ENCODE peak calls at places on chromosomes 2 and 18, in five cellular contexts. H is HepG2, A is K562, N is H1, R is GM12878. V is an unnamed sample.

GRCh38 chr2:72010647-72011355 is 136.9 kb downstream of the CYP26B1 start:
- DNase-seq in N (no peak), A (no peak), R (no peak), H (no peak), V (no peak)

GRCh38 chr2:219688560-219689445 is 61.4 kb downstream of the SLC4A3 start:
- DNase-seq in N (no peak), H (peak; percentile 36), A (no peak), R (no peak), V (peak; percentile 76)

GRCh38 chr2:214481204-214481603 is 70.3 kb downstream of the VWC2L start:
- DNase-seq in A (no peak), R (no peak), H (no peak), N (no peak), V (no peak)

GRCh38 chr2:151060334-151060733 is 201.3 kb downstream of the RBM43 start:
- DNase-seq in N (no peak), H (no peak), R (no peak), A (no peak), V (no peak)

GRCh38 chr2:200021449-200022114 is 66.2 kb downstream of the MAIP1 start:
- DNase-seq in R (no peak), N (no peak), A (no peak), H (no peak), V (no peak)

GRCh38 chr2:236550298-236550697 is 19.3 kb upstream of the ACKR3 start:
- DNase-seq in R (no peak), H (no peak), N (no peak), A (no peak), V (no peak)

GRCh38 chr2:195658541-195658890 is 1.5 kb downstream of the SLC39A10 start:
- DNase-seq in R (no peak), A (no peak), N (no peak), H (peak; percentile 81), V (no peak)

GRCh38 chr18:48488388-48488850 is 50.4 kb upstream of the CTIF start:
- DNase-seq in R (no peak), N (no peak), A (no peak), H (peak; percentile 97), V (peak; percentile 41)

GRCh38 chr18:60552948-60553347 is 180.4 kb upstream of the MC4R start:
- DNase-seq in A (no peak), R (no peak), H (no peak), N (no peak), V (no peak)

GRCh38 chr2:27756544-27757498 is 14.7 kb upstream of the MRPL33 start:
- DNase-seq in N (no peak), A (no peak), H (no peak), R (no peak), V (no peak)

GRCh38 chr2:120949027-120949956 is 213.6 kb downstream of the GLI2 start:
- DNase-seq in H (peak; percentile 40), R (no peak), N (no peak), A (peak; percentile 33), V (no peak)

GRCh38 chr18:7196421-7196820 is 34.5 kb upstream of the LRRC30 start:
- DNase-seq in A (no peak), N (peak; percentile 10), R (no peak), H (no peak), V (no peak)

GRCh38 chr2:206023183-206023582 is 62.8 kb downstream of the INO80D start:
- DNase-seq in N (no peak), H (no peak), A (no peak), R (no peak), V (no peak)

GRCh38 chr2:131016826-131017596 is 76.2 kb downstream of the FAM168B start:
- DNase-seq in H (peak; percentile 12), R (no peak), A (no peak), N (no peak), V (no peak)

GRCh38 chr2:176814740-176815367 is 397.7 kb upstream of the HNRNPA3 start:
- DNase-seq in H (peak; percentile 10), N (no peak), A (peak; percentile 48), R (peak; percentile 8), V (peak; percentile 12)

GRCh38 chr2:201228271-201228911 is 31.9 kb upstream of the CASP8 start:
- DNase-seq in H (no peak), N (no peak), R (no peak), A (no peak), V (no peak)

GRCh38 chr2:152098033-152098797 is 629 bp downstream of the CACNB4 start:
- DNase-seq in H (no peak), A (no peak), R (no peak), N (no peak), V (no peak)

GRCh38 chr2:152097291-152098032 is 1.4 kb downstream of the CACNB4 start:
- DNase-seq in A (no peak), H (peak; percentile 65), N (no peak), R (no peak), V (peak; percentile 13)

GRCh38 chr2:152099655-152100050 is 809 bp upstream of the CACNB4 start:
- DNase-seq in H (no peak), A (no peak), N (no peak), R (no peak), V (no peak)

GRCh38 chr2:152100961-152101360 is 2.1 kb upstream of the CACNB4 start:
- DNase-seq in H (no peak), R (no peak), N (no peak), A (no peak), V (no peak)

DNA sequence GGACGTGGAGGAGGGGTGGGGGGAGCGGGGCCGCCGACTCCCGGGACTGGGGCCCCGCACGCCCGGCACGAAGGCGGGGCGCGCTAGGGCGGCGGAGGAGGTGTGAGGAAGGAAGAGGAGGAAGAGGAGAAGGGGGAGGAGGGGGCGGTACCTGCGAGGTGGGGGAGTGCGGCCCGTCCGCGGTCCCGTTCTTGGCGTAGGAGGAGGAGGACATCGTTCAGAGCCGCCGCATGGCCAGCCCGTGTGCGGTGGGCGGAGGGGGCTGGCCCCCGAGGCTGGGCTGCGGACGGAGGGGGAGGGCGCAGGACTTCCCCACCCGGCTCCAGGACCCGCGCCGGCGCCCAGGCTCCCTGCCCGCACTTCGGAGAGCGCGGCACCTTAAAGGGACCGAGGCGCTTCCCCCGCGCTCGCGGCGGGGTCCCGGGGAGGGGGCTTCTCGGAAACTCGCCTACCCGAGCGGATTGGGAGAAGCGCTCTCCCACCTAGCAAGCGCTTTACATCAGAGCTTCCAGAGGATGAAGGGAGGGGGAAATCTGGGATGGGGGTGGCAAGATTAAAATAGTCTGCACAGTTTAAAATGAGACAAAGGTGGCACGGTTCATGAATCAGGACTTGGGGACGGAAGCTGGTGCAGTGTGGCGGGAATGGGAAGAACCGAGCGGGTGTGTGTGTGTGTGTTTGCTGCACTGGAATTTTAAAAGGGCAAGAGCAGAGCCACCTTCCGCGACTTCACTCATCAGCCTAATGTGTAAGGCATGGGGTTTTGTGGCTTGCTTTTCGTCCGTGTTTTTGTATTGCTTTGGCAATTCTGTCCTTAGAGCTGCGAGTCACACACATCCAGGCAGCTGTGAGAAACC is at the start of gene CACNB4:
- DNase-seq in R (no peak), A (no peak), N (peak; percentile 27), H (no peak), V (no peak)
- TF ChIP-seq MAX in R (no peak), A (no peak), N (peak; percentile 95), H (peak; percentile 38), V (no peak)

DNA sequence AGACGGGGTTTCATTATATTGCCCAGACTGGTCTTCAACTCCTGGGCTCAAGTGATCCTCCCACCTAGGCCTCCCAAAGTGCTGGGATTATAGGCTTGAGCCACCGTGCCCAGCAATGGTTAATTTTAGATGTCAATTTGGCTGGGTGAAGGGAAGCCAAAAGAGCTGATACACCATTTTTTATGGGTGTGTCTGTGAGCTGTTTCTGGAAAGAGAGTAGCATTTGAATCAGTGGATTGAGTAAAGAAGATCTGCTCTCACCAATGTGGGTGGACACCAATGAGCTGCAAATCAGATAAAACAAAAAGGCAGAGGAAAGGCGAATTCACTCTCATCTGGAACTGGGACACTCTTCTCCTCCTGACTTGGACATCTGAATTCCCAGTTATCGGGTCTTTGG is 16.1 kb upstream of the TAF4B start:
- DNase-seq in H (no peak), N (no peak), R (no peak), A (no peak), V (no peak)
- TF ChIP-seq EZH2 in H (no peak), N (no peak), R (no peak), A (no peak), V (no peak)

GRCh38 chr2:45830322-45830721 is 178.8 kb downstream of the PRKCE start:
- DNase-seq in R (no peak), N (no peak), H (no peak), A (no peak), V (no peak)

GRCh38 chr2:45823723-45824206 is 172.3 kb downstream of the PRKCE start:
- DNase-seq in A (no peak), R (no peak), N (no peak), H (no peak), V (no peak)

GRCh38 chr2:45825001-45825651 is 173.7 kb downstream of the PRKCE start:
- DNase-seq in H (no peak), N (no peak), A (no peak), R (no peak), V (no peak)

GRCh38 chr2:45826476-45826875 is 175.0 kb downstream of the PRKCE start:
- DNase-seq in R (no peak), H (no peak), N (no peak), A (no peak), V (no peak)

GRCh38 chr2:45826889-45827635 is 175.6 kb downstream of the PRKCE start:
- DNase-seq in R (no peak), N (no peak), H (no peak), A (no peak), V (no peak)
- TF ChIP-seq YY1 in R (no peak), N (no peak), H (no peak), A (no peak), V (no peak)

GRCh38 chr2:98507940-98508689 is 63.5 kb downstream of the INPP4A start:
- DNase-seq in R (no peak), H (no peak), N (no peak), A (peak; percentile 81), V (no peak)
- TF ChIP-seq MAX in R (no peak), H (no peak), N (no peak), A (no peak), V (no peak)

GRCh38 chr2:222292113-222292737 is 6.6 kb downstream of the PAX3 start:
- DNase-seq in H (no peak), N (no peak), A (no peak), R (no peak), V (no peak)

GRCh38 chr2:222290691-222291484 is 7.9 kb downstream of the PAX3 start:
- DNase-seq in A (no peak), R (no peak), N (peak; percentile 69), H (no peak), V (no peak)

GRCh38 chr2:222290371-222290690 is 8.5 kb downstream of the PAX3 start:
- DNase-seq in N (no peak), H (no peak), A (no peak), R (no peak), V (no peak)

GRCh38 chr2:222292738-222293134 is 6.1 kb downstream of the PAX3 start:
- DNase-seq in A (no peak), R (no peak), N (no peak), H (no peak), V (no peak)

DNA sequence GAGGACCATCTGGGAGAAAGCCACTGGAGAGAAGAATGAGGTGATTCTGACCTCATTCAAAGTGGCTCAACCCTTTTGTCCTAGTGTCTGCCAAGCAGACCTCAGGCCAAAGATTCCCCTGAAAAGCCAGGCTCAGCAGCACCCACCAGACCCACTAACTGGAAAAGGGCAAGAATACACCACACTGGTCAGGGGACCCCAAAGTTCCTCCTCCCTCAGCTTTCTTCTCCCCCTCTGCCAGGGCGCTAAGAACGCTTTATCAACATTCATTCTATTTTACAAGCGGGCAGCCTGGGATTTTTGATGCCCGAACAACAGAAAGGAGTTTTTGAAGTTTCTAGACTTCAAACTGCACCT is 7.3 kb downstream of the PAX3 start:
- DNase-seq in A (no peak), R (no peak), H (no peak), N (no peak), V (no peak)
- TF ChIP-seq EZH2 in A (no peak), R (no peak), H (peak; percentile 65), N (no peak), V (no peak)

GRCh38 chr2:67479256-67479655 is 82.1 kb downstream of the ETAA1 start:
- DNase-seq in N (no peak), H (no peak), R (no peak), A (no peak), V (no peak)
- TF ChIP-seq YY1 in N (no peak), H (no peak), R (no peak), A (no peak), V (no peak)

V was measured in HCT116.